ENCODE peak calls at places on chromosome 6, in eight cellular contexts. One of them, this sample, is unnamed.

GRCh38 chr6:124683507-124683906 is 278.7 kb upstream of the RNF217 start:
- DNase-seq in IMR-90: no peak
- DNase-seq in NCI-H1092: peak
- DNase-seq in chondrocyte: no peak
- DNase-seq in DMS153: no peak
- DNase-seq in A549: no peak
- DNase-seq in stimulated activated CD4-positive, alpha-beta T cell treated with anti-CD3 and anti-CD28 coated beads, Interleukin-4, amount 100 ng/mL, for 48 hours: no peak
- DNase-seq in GM20000: no peak
- DNase-seq in this sample: no peak

GRCh38 chr6:9523462-9523861 is 891.4 kb downstream of the TFAP2A start:
- DNase-seq in A549: peak
- DNase-seq in DMS153: no peak
- DNase-seq in IMR-90: peak
- DNase-seq in NCI-H1092: no peak
- DNase-seq in GM20000: no peak
- DNase-seq in chondrocyte: no peak
- DNase-seq in stimulated activated CD4-positive, alpha-beta T cell treated with anti-CD3 and anti-CD28 coated beads, Interleukin-4, amount 100 ng/mL, for 48 hours: no peak
- DNase-seq in this sample: no peak

GRCh38 chr6:156982168-156982567 is 205.0 kb downstream of the ARID1B start:
- DNase-seq in A549: no peak
- DNase-seq in chondrocyte: no peak
- DNase-seq in stimulated activated CD4-positive, alpha-beta T cell treated with anti-CD3 and anti-CD28 coated beads, Interleukin-4, amount 100 ng/mL, for 48 hours: no peak
- DNase-seq in IMR-90: no peak
- DNase-seq in DMS153: no peak
- DNase-seq in GM20000: no peak
- DNase-seq in NCI-H1092: no peak
- DNase-seq in this sample: no peak

GRCh38 chr6:35396991-35397390 is 54.6 kb downstream of the PPARD start:
- DNase-seq in DMS153: no peak
- DNase-seq in GM20000: no peak
- DNase-seq in NCI-H1092: no peak
- DNase-seq in IMR-90: peak
- DNase-seq in stimulated activated CD4-positive, alpha-beta T cell treated with anti-CD3 and anti-CD28 coated beads, Interleukin-4, amount 100 ng/mL, for 48 hours: no peak
- DNase-seq in A549: no peak
- DNase-seq in chondrocyte: no peak
- DNase-seq in this sample: no peak

GRCh38 chr6:85920782-85921181 is 278.1 kb upstream of the SYNCRIP start:
- DNase-seq in A549: no peak
- DNase-seq in IMR-90: no peak
- DNase-seq in DMS153: no peak
- DNase-seq in chondrocyte: no peak
- DNase-seq in NCI-H1092: peak
- DNase-seq in stimulated activated CD4-positive, alpha-beta T cell treated with anti-CD3 and anti-CD28 coated beads, Interleukin-4, amount 100 ng/mL, for 48 hours: no peak
- DNase-seq in GM20000: no peak
- DNase-seq in this sample: no peak

GRCh38 chr6:79630883-79631799 is at the start of gene SH3BGRL2:
- DNase-seq in A549: peak
- DNase-seq in chondrocyte: peak
- DNase-seq in IMR-90: peak
- DNase-seq in NCI-H1092: peak
- DNase-seq in GM20000: peak
- DNase-seq in DMS153: peak
- DNase-seq in stimulated activated CD4-positive, alpha-beta T cell treated with anti-CD3 and anti-CD28 coated beads, Interleukin-4, amount 100 ng/mL, for 48 hours: peak
- DNase-seq in this sample: no peak

GRCh38 chr6:95231416-95231815 is 345.9 kb upstream of the MANEA start:
- DNase-seq in chondrocyte: no peak
- DNase-seq in NCI-H1092: no peak
- DNase-seq in A549: no peak
- DNase-seq in DMS153: no peak
- DNase-seq in stimulated activated CD4-positive, alpha-beta T cell treated with anti-CD3 and anti-CD28 coated beads, Interleukin-4, amount 100 ng/mL, for 48 hours: no peak
- DNase-seq in GM20000: no peak
- DNase-seq in IMR-90: peak
- DNase-seq in this sample: no peak

GRCh38 chr6:123117145-123117908 is 121.3 kb downstream of the CLVS2 start:
- DNase-seq in DMS153: no peak
- DNase-seq in A549: no peak
- DNase-seq in stimulated activated CD4-positive, alpha-beta T cell treated with anti-CD3 and anti-CD28 coated beads, Interleukin-4, amount 100 ng/mL, for 48 hours: no peak
- DNase-seq in NCI-H1092: no peak
- DNase-seq in IMR-90: no peak
- DNase-seq in chondrocyte: no peak
- DNase-seq in GM20000: no peak
- DNase-seq in this sample: no peak

GRCh38 chr6:30557683-30557981 is 537 bp downstream of the PRR3 start:
- DNase-seq in A549: no peak
- DNase-seq in DMS153: no peak
- DNase-seq in stimulated activated CD4-positive, alpha-beta T cell treated with anti-CD3 and anti-CD28 coated beads, Interleukin-4, amount 100 ng/mL, for 48 hours: no peak
- DNase-seq in NCI-H1092: no peak
- DNase-seq in GM20000: peak
- DNase-seq in IMR-90: no peak
- DNase-seq in chondrocyte: no peak
- DNase-seq in this sample: no peak

GRCh38 chr6:35230950-35231349 is 17.2 kb downstream of the SCUBE3 start:
- DNase-seq in IMR-90: no peak
- DNase-seq in GM20000: no peak
- DNase-seq in stimulated activated CD4-positive, alpha-beta T cell treated with anti-CD3 and anti-CD28 coated beads, Interleukin-4, amount 100 ng/mL, for 48 hours: no peak
- DNase-seq in NCI-H1092: no peak
- DNase-seq in chondrocyte: no peak
- DNase-seq in DMS153: no peak
- DNase-seq in A549: no peak
- DNase-seq in this sample: no peak

GRCh38 chr6:56096454-56096853 is 150.9 kb downstream of the COL21A1 start:
- DNase-seq in NCI-H1092: no peak
- DNase-seq in DMS153: no peak
- DNase-seq in stimulated activated CD4-positive, alpha-beta T cell treated with anti-CD3 and anti-CD28 coated beads, Interleukin-4, amount 100 ng/mL, for 48 hours: no peak
- DNase-seq in GM20000: no peak
- DNase-seq in chondrocyte: no peak
- DNase-seq in A549: no peak
- DNase-seq in IMR-90: no peak
- DNase-seq in this sample: no peak